ENCODE peak calls at places on chromosomes 2 and 18, in eight cellular contexts. G is psoas muscle, X is HFFc6, H is ovary, I is choroid plexus epithelial cell, U is HFF-Myc, S is cardiac fibroblast, K is neural crest cell. E is an unnamed sample.

GRCh38 chr2:25387479-25388449 is 46.0 kb upstream of the DNMT3A start:
- DNase-seq in G (no peak), X (no peak), H (peak), I (no peak), U (no peak), S (no peak), K (no peak), E (no peak)

GRCh38 chr2:203740741-203741363 is 34.4 kb downstream of the CD28 start:
- DNase-seq in G (no peak), X (peak), H (no peak), I (peak), U (no peak), S (peak), K (no peak), E (peak)

GRCh38 chr18:63823516-63824219 is 48.5 kb downstream of the SERPINB7 start:
- DNase-seq in G (no peak), X (peak), H (no peak), I (peak), U (no peak), S (peak), K (peak), E (peak)

GRCh38 chr2:95799490-95799889 is 192.1 kb downstream of the ANKRD36C start:
- DNase-seq in G (peak), X (no peak), H (no peak), I (no peak), U (no peak), S (no peak), K (no peak), E (no peak)

GRCh38 chr2:236663671-236664101 is 94.1 kb downstream of the ACKR3 start:
- DNase-seq in G (peak), X (peak), H (no peak), I (no peak), U (no peak), S (peak), K (no peak), E (peak)

GRCh38 chr2:66803651-66804050 is 368.7 kb downstream of the MEIS1 start:
- DNase-seq in G (no peak), X (peak), H (no peak), I (peak), U (no peak), S (peak), K (no peak), E (peak)

GRCh38 chr2:241896746-241897201 is 27.2 kb downstream of the RTP5 start:
- DNase-seq in G (no peak), X (no peak), H (peak), I (no peak), U (no peak), S (no peak), K (no peak), E (no peak)

GRCh38 chr18:76564636-76565237 is 69.7 kb upstream of the ZNF516 start:
- DNase-seq in G (no peak), X (no peak), H (no peak), I (peak), U (no peak), S (no peak), K (no peak), E (no peak)

GRCh38 chr2:142796161-142796560 is 81.3 kb upstream of the KYNU start:
- DNase-seq in G (no peak), X (no peak), H (no peak), I (no peak), U (no peak), S (peak), K (no peak), E (peak)

GRCh38 chr18:10604178-10604577 is 78.4 kb downstream of the NAPG start:
- DNase-seq in G (no peak), X (no peak), H (no peak), I (no peak), U (no peak), S (no peak), K (no peak), E (no peak)

GRCh38 chr2:112482309-112483046 is 522 bp downstream of the TTL start:
- DNase-seq in G (peak), X (peak), H (peak), I (peak), U (no peak), S (peak), K (peak), E (peak)

GRCh38 chr2:10229462-10230099 is 73.1 kb upstream of the HPCAL1 start:
- DNase-seq in G (no peak), X (no peak), H (peak), I (no peak), U (no peak), S (no peak), K (no peak), E (no peak)

GRCh38 chr2:234368861-234369261 is 128.0 kb downstream of the ARL4C start:
- DNase-seq in G (peak), X (peak), H (no peak), I (peak), U (no peak), S (no peak), K (no peak), E (peak)

GRCh38 chr18:36012891-36013290 is 40.4 kb downstream of the RMP24 start:
- DNase-seq in G (no peak), X (no peak), H (no peak), I (peak), U (no peak), S (peak), K (no peak), E (peak)

GRCh38 chr18:23183356-23184150 is 48.3 kb downstream of the CABLES1 start:
- DNase-seq in G (no peak), X (peak), H (no peak), I (peak), U (peak), S (peak), K (no peak), E (peak)

GRCh38 chr18:44712025-44712424 is 31.3 kb downstream of the SETBP1 start:
- DNase-seq in G (no peak), X (no peak), H (no peak), I (no peak), U (no peak), S (no peak), K (no peak), E (no peak)

GRCh38 chr2:29238497-29238896 is 123.3 kb downstream of the CLIP4 start:
- DNase-seq in G (no peak), X (peak), H (no peak), I (peak), U (no peak), S (peak), K (no peak), E (no peak)

GRCh38 chr2:215430528-215431187 is 5.2 kb downstream of the FN1 start:
- DNase-seq in G (no peak), X (peak), H (no peak), I (peak), U (no peak), S (peak), K (no peak), E (peak)

GRCh38 chr2:3953117-3953516 is 249.7 kb downstream of the DCDC2C start:
- DNase-seq in G (no peak), X (no peak), H (no peak), I (no peak), U (no peak), S (no peak), K (no peak), E (no peak)

GRCh38 chr2:85750509-85751299 is 3.1 kb upstream of the ATOH8 start:
- DNase-seq in G (peak), X (peak), H (peak), I (peak), U (no peak), S (peak), K (peak), E (peak)

GRCh38 chr2:239274391-239275001 is 126.3 kb downstream of the HDAC4 start:
- DNase-seq in G (peak), X (peak), H (peak), I (peak), U (peak), S (peak), K (no peak), E (peak)

GRCh38 chr18:67468038-67468437 is 48.5 kb downstream of the DSEL start:
- DNase-seq in G (no peak), X (no peak), H (no peak), I (no peak), U (no peak), S (no peak), K (no peak), E (no peak)

GRCh38 chr2:230933521-230934180 is 8.6 kb upstream of the GPR55 start:
- DNase-seq in G (no peak), X (no peak), H (no peak), I (no peak), U (no peak), S (no peak), K (no peak), E (no peak)

GRCh38 chr2:43400508-43400907 is 174.1 kb upstream of the ZFP36L2 start:
- DNase-seq in G (no peak), X (no peak), H (no peak), I (no peak), U (no peak), S (no peak), K (no peak), E (peak)

GRCh38 chr18:77250501-77250925 is 865 bp downstream of the GALR1 start:
- DNase-seq in G (no peak), X (no peak), H (no peak), I (no peak), U (no peak), S (no peak), K (no peak), E (no peak)

GRCh38 chr2:104769096-104769495 is 84.8 kb upstream of the POU3F3 start:
- DNase-seq in G (no peak), X (peak), H (no peak), I (peak), U (no peak), S (no peak), K (no peak), E (peak)

GRCh38 chr2:58427572-58428285 is 186.6 kb upstream of the FANCL start:
- DNase-seq in G (no peak), X (no peak), H (peak), I (peak), U (no peak), S (peak), K (peak), E (peak)

GRCh38 chr2:10466801-10467200 is 18.7 kb upstream of the ODC1 start:
- DNase-seq in G (no peak), X (no peak), H (no peak), I (no peak), U (no peak), S (no peak), K (no peak), E (no peak)

GRCh38 chr2:74080346-74080745 is 67.4 kb downstream of the BOLA3 start:
- DNase-seq in G (no peak), X (no peak), H (no peak), I (peak), U (no peak), S (peak), K (no peak), E (peak)

GRCh38 chr2:210707900-210708299 is 151.5 kb downstream of the CPS1 start:
- DNase-seq in G (no peak), X (no peak), H (no peak), I (no peak), U (no peak), S (no peak), K (no peak), E (no peak)

GRCh38 chr2:25314514-25315315 is 27.0 kb downstream of the DNMT3A start:
- DNase-seq in G (peak), X (no peak), H (peak), I (no peak), U (no peak), S (peak), K (no peak), E (peak)

GRCh38 chr2:75140288-75140687 is 59.0 kb downstream of the TACR1 start:
- DNase-seq in G (no peak), X (no peak), H (no peak), I (no peak), U (no peak), S (peak), K (no peak), E (no peak)

GRCh38 chr2:74766780-74767179 is 67.1 kb upstream of the HK2 start:
- DNase-seq in G (no peak), X (no peak), H (no peak), I (no peak), U (no peak), S (no peak), K (no peak), E (no peak)

GRCh38 chr2:72694715-72695496 is 130.9 kb downstream of the EXOC6B start:
- DNase-seq in G (peak), X (peak), H (peak), I (peak), U (peak), S (peak), K (no peak), E (peak)

GRCh38 chr18:38368886-38369285 is 803.3 kb upstream of the CELF4 start:
- DNase-seq in G (no peak), X (no peak), H (no peak), I (no peak), U (no peak), S (no peak), K (no peak), E (no peak)

GRCh38 chr2:102753563-102754159 is 8.2 kb upstream of the TMEM182 start:
- DNase-seq in G (no peak), X (peak), H (no peak), I (peak), U (no peak), S (peak), K (peak), E (peak)

GRCh38 chr2:180656455-180656847 is 324.0 kb upstream of the UBE2E3 start:
- DNase-seq in G (no peak), X (peak), H (no peak), I (peak), U (no peak), S (no peak), K (no peak), E (peak)

GRCh38 chr2:218402911-218403411 is 3.3 kb downstream of the CTDSP1 start:
- DNase-seq in G (no peak), X (no peak), H (no peak), I (no peak), U (no peak), S (no peak), K (no peak), E (no peak)

GRCh38 chr2:28366496-28367282 is 26.0 kb upstream of the FOSL2 start:
- DNase-seq in G (peak), X (no peak), H (no peak), I (peak), U (no peak), S (peak), K (no peak), E (peak)

GRCh38 chr2:8107979-8108378 is 573.9 kb upstream of the ID2 start:
- DNase-seq in G (no peak), X (no peak), H (no peak), I (no peak), U (no peak), S (no peak), K (no peak), E (no peak)
- TF ChIP-seq CTCF in G (no peak), X (no peak), H (no peak), I (no peak), U (no peak), S (no peak), K (no peak), E (no peak)

GRCh38 chr18:48547456-48548403 is 8.9 kb downstream of the CTIF start:
- DNase-seq in G (no peak), X (peak), H (no peak), I (peak), U (peak), S (peak), K (no peak), E (peak)
- TF ChIP-seq CTCF in G (no peak), X (no peak), H (no peak), I (no peak), U (no peak), S (no peak), K (no peak), E (no peak)

GRCh38 chr2:223930002-223930976 is 14.8 kb downstream of the WDFY1 start:
- DNase-seq in G (peak), X (no peak), H (no peak), I (peak), U (no peak), S (no peak), K (no peak), E (no peak)
- TF ChIP-seq CTCF in G (no peak), X (no peak), H (no peak), I (no peak), U (no peak), S (no peak), K (no peak), E (no peak)

DNA sequence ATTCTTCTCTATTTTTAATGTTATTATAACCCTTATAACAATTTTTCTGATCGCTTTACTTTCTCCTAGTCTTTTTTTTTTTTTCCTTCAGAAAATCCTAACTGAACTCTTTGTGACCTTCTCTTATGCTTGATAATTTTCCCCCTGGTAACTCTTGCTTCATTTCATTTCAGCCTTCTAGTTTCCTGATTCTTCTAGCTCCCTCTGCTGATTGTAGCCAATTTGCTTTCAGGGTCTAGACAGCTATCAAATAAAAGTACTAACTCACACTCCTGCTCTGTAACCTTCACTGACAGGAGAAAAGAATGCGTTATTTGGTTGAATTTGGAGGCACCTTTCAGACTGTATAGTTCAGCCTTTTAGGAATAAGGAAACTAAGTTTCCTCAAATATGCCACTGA is 99.5 kb downstream of the RBM43 start:
- DNase-seq in G (no peak), X (peak), H (no peak), I (peak), U (peak), S (peak), K (no peak), E (peak)
- TF ChIP-seq CTCF in G (no peak), X (peak), H (no peak), I (peak), U (peak), S (peak), K (peak), E (peak)

GRCh38 chr2:15641530-15641982 is 49.9 kb downstream of the DDX1 start:
- DNase-seq in G (no peak), X (no peak), H (no peak), I (no peak), U (no peak), S (no peak), K (no peak), E (no peak)

GRCh38 chr2:15643209-15643500 is 51.5 kb downstream of the DDX1 start:
- DNase-seq in G (no peak), X (no peak), H (no peak), I (no peak), U (no peak), S (no peak), K (no peak), E (no peak)

GRCh38 chr2:15643791-15644588 is 52.3 kb downstream of the DDX1 start:
- DNase-seq in G (no peak), X (no peak), H (no peak), I (no peak), U (no peak), S (peak), K (no peak), E (peak)

GRCh38 chr2:15640784-15641183 is 49.1 kb downstream of the DDX1 start:
- DNase-seq in G (no peak), X (no peak), H (no peak), I (no peak), U (no peak), S (no peak), K (no peak), E (no peak)

DNA sequence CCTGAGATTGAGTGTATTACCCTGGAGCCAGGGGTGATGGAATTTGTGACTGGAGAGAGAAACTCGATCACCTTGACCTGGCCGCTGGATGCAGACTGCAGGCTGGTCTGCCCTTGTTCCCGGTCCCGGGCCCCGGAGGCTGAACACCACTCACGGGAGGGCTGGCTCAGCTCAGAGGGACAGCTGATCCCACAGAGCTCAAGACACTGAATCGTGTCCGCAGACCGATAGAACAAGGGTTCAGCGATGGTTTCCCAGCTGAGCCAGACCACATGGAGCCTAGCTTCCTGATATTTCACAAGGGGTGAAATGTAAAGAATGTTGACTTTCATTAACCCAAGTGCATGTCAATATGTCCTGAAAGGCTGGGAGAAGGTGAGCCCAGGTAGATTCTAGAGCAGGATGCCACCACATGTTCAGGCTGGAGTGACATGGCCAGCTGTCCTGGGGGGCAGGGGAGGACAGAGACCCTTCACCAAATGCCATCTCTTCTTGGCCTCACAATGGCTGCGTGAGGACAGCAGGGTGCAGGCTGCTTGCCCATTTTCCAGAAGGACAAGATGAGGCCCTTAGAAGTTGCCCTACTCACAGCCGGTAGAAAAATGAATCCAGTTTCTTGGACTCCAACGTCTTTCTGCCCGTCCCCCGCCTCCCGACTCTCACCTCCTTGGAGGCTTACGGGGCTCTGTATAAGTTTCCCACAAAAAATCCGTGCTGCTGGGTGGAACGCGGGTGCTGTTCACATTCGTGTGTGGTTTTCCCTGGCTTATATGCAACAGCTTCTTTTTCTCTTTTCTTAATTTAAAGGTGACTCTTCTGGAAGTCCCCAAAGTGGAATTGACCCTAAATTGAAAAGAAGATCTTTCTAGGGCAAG is 50.9 kb downstream of the DDX1 start:
- DNase-seq in G (no peak), X (no peak), H (no peak), I (peak), U (no peak), S (peak), K (no peak), E (no peak)
- TF ChIP-seq CTCF in G (no peak), X (no peak), H (no peak), I (no peak), U (no peak), S (no peak), K (no peak), E (no peak)

GRCh38 chr2:238238766-238239551 is 879 bp downstream of the HES6 start:
- DNase-seq in G (peak), X (no peak), H (peak), I (no peak), U (no peak), S (no peak), K (no peak), E (no peak)
- TF ChIP-seq CTCF in G (no peak), X (peak), H (no peak), I (no peak), U (no peak), S (no peak), K (no peak), E (no peak)

DNA sequence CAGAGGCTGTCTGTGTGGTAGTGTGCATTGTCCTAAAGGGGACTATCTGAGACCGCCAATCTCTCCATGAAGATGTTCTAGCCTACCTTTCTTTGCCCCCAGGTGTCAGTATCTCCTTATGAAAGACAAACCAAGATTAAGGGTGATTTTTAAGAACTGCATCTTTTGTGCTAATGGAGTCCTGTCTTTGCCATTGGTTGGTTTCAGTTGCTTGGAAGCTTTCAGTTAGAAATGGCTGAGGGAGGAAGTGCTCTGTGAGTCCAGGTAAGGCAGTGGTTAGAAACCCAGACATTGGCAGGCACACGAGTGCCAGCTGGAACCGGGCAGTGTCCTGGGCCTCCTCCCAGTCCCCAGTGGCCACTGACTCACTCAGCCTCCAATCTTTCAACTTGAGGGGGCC is 111.3 kb downstream of the DOCK10 start:
- DNase-seq in G (no peak), X (no peak), H (no peak), I (no peak), U (no peak), S (no peak), K (no peak), E (no peak)
- TF ChIP-seq CTCF in G (no peak), X (peak), H (no peak), I (peak), U (peak), S (no peak), K (no peak), E (no peak)

DNA sequence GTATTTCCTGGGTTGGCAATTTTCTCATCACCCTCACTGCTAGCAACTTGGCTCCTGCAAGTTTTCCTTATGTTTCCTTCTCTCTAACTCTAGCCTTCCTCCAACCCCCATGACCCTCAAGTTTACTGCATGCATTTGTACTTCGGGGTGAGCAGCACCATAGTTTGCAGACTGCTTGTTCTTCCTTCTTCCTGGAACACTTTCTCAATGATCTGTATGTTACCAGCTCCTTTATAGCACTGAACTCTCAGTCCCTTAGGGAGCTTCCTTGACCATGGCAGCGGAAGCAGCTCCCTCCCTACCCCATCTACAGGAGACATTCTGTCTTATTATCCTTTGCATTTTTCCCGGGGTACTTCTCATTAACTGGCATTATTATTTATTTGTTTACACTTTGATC is 1089.5 kb upstream of the GYPC start:
- DNase-seq in G (no peak), X (no peak), H (no peak), I (no peak), U (no peak), S (no peak), K (no peak), E (no peak)
- TF ChIP-seq CTCF in G (no peak), X (no peak), H (no peak), I (no peak), U (no peak), S (no peak), K (no peak), E (no peak)

E was measured in fibroblast of the aortic adventitia.